ENCODE peak calls at places on chromosomes 5 and 9, in six cellular contexts. G, Z, B, L, A and E are unnamed samples.

GRCh38 chr5:102638912-102639652 is 116.0 kb upstream of the PAM start:
- DNase-seq in G (no peak), Z (no peak), B (no peak), L (no peak), A (no peak), E (no peak)

GRCh38 chr9:1994180-1994579 is 21.0 kb upstream of the SMARCA2 start:
- DNase-seq in G (no peak), Z (no peak), B (no peak), L (no peak), A (no peak), E (no peak)

GRCh38 chr5:172583931-172584511 is 57.0 kb upstream of the NEURL1B start:
- DNase-seq in G (no peak), Z (no peak), B (peak; percentile 75), L (no peak), A (no peak), E (no peak)

GRCh38 chr9:134666801-134667200 is 25.2 kb downstream of the COL5A1 start:
- DNase-seq in G (no peak), Z (no peak), B (no peak), L (no peak), A (no peak), E (no peak)

GRCh38 chr9:13331320-13331719 is 51.8 kb upstream of the MPDZ start:
- DNase-seq in G (no peak), Z (no peak), B (no peak), L (no peak), A (no peak), E (no peak)

GRCh38 chr5:13629218-13629617 is 315.3 kb downstream of the DNAH5 start:
- DNase-seq in G (no peak), Z (no peak), B (no peak), L (no peak), A (no peak), E (no peak)

GRCh38 chr5:91469517-91470165 is 86.5 kb upstream of the ARRDC3 start:
- DNase-seq in G (no peak), Z (peak; percentile 8), B (no peak), L (no peak), A (no peak), E (no peak)

GRCh38 chr9:71681708-71682268 is 86.5 kb downstream of the CEMIP2 start:
- DNase-seq in G (no peak), Z (no peak), B (no peak), L (no peak), A (no peak), E (no peak)

GRCh38 chr9:117247271-117247670 is 167.6 kb downstream of the ASTN2 start:
- DNase-seq in G (no peak), Z (peak; percentile 30), B (no peak), L (no peak), A (peak; percentile 3), E (peak; percentile 45)

GRCh38 chr9:110999379-110999778 is 38.9 kb downstream of the LPAR1 start:
- DNase-seq in G (no peak), Z (no peak), B (no peak), L (no peak), A (no peak), E (no peak)

GRCh38 chr9:102840356-102840755 is 154.8 kb upstream of the CYLC2 start:
- DNase-seq in G (no peak), Z (no peak), B (no peak), L (no peak), A (no peak), E (no peak)

GRCh38 chr5:93130623-93131022 is 450.4 kb downstream of the NR2F1-AS1 start:
- DNase-seq in G (no peak), Z (no peak), B (no peak), L (no peak), A (no peak), E (no peak)

GRCh38 chr5:122507581-122507980 is 195.5 kb downstream of the SNCAIP start:
- DNase-seq in G (no peak), Z (no peak), B (no peak), L (no peak), A (no peak), E (no peak)

GRCh38 chr9:100679834-100680233 is 102.0 kb downstream of the CAVIN4 start:
- DNase-seq in G (no peak), Z (no peak), B (no peak), L (no peak), A (no peak), E (no peak)

GRCh38 chr5:153880094-153880493 is 158.6 kb downstream of the FAM114A2 start:
- DNase-seq in G (no peak), Z (no peak), B (no peak), L (no peak), A (no peak), E (no peak)

GRCh38 chr5:147822686-147823491 is 8.6 kb downstream of the SPINK1 start:
- DNase-seq in G (peak; percentile 38), Z (peak; percentile 33), B (peak; percentile 34), L (peak; percentile 45), A (no peak), E (peak; percentile 73)

GRCh38 chr9:71758785-71759184 is 9.5 kb downstream of the CEMIP2 start:
- DNase-seq in G (no peak), Z (no peak), B (no peak), L (peak; percentile 32), A (peak; percentile 37), E (no peak)

GRCh38 chr5:55220433-55221185 is 6.5 kb downstream of the MCIDAS start:
- DNase-seq in G (peak; percentile 23), Z (peak; percentile 19), B (no peak), L (no peak), A (no peak), E (peak; percentile 67)

GRCh38 chr5:138054863-138055558 is 22.1 kb upstream of the FAM13B start:
- DNase-seq in G (peak; percentile 34), Z (peak; percentile 70), B (no peak), L (no peak), A (no peak), E (peak; percentile 63)

GRCh38 chr5:142151436-142152382 is 43.1 kb downstream of the NDFIP1 start:
- DNase-seq in G (peak; percentile 57), Z (peak; percentile 25), B (no peak), L (peak; percentile 78), A (peak; percentile 7), E (peak; percentile 66)

GRCh38 chr5:142797420-142797819 is 27.2 kb downstream of the ARHGAP26 start:
- DNase-seq in G (no peak), Z (no peak), B (no peak), L (no peak), A (no peak), E (no peak)

GRCh38 chr5:39639618-39640078 is 214.9 kb upstream of the DAB2 start:
- DNase-seq in G (no peak), Z (no peak), B (no peak), L (no peak), A (no peak), E (no peak)

GRCh38 chr5:133708451-133708850 is 96.1 kb upstream of the FSTL4 start:
- DNase-seq in G (no peak), Z (no peak), B (no peak), L (no peak), A (no peak), E (no peak)

GRCh38 chr9:9752722-9753121 is 860.1 kb downstream of the PTPRD start:
- DNase-seq in G (no peak), Z (no peak), B (no peak), L (no peak), A (peak; percentile 11), E (no peak)

GRCh38 chr9:97811534-97812246 is 41.3 kb upstream of the FOXE1 start:
- DNase-seq in G (no peak), Z (no peak), B (no peak), L (no peak), A (no peak), E (no peak)

GRCh38 chr5:180519098-180519497 is 24.9 kb downstream of the CNOT6 start:
- DNase-seq in G (no peak), Z (no peak), B (no peak), L (no peak), A (no peak), E (no peak)